ENCODE peak calls at places on chromosomes 6 and 20, in eight cellular contexts. J is mesenchymal stem cell, H is PC-3, B is GM23248, A is IMR-90, V is HCT116, W is SK-N-SH, X is K562. S is an unnamed sample. For H3K4me1 and H3K9me3, the result is how much of the 10 kb centered on the place peaks cover.

GRCh38 chr20:26169506-26169905 is 472.9 kb upstream of the ZNF337 start:
- DNase-seq in J (peak), H (no peak), B (peak), A (peak), V (no peak), W (no peak), X (no peak), S (no peak)

GRCh38 chr6:1611322-1611571 is 1.5 kb downstream of the FOXC1 start:
- DNase-seq in J (no peak), H (peak), B (peak), A (peak), V (no peak), W (peak), X (no peak), S (peak)

GRCh38 chr20:63686492-63687321 is 9.7 kb upstream of the TNFRSF6B start:
- DNase-seq in J (peak), H (peak), B (peak), A (peak), V (peak), W (no peak), X (no peak), S (peak)

GRCh38 chr20:41538810-41539596 is 79.2 kb downstream of the CHD6 start:
- DNase-seq in J (no peak), H (no peak), B (no peak), A (no peak), V (no peak), W (no peak), X (peak), S (no peak)

GRCh38 chr20:3412600-3413392 is 5.3 kb upstream of the DNAAF9 start:
- DNase-seq in J (no peak), H (no peak), B (no peak), A (no peak), V (no peak), W (no peak), X (no peak), S (no peak)

GRCh38 chr6:7486951-7487350 is 54.5 kb upstream of the DSP start:
- DNase-seq in J (no peak), H (no peak), B (no peak), A (no peak), V (no peak), W (no peak), X (no peak), S (no peak)

GRCh38 chr20:35171753-35172433 is at the start of gene PROCR:
- DNase-seq in J (peak), H (peak), B (peak), A (peak), V (peak), W (peak), X (peak), S (peak)

GRCh38 chr6:122804962-122805499 is 16.0 kb downstream of the SMPDL3A start:
- DNase-seq in J (no peak), H (no peak), B (no peak), A (no peak), V (no peak), W (no peak), X (no peak), S (peak)

GRCh38 chr6:132768051-132768517 is 10.4 kb upstream of the VNN2 start:
- DNase-seq in J (peak), H (peak), B (peak), A (no peak), V (peak), W (peak), X (peak), S (no peak)

GRCh38 chr20:48215536-48215935 is 430.3 kb upstream of the SULF2 start:
- DNase-seq in J (no peak), H (peak), B (no peak), A (no peak), V (no peak), W (no peak), X (no peak), S (no peak)

GRCh38 chr6:41813956-41814355 is 26.5 kb downstream of the TOMM6 start:
- DNase-seq in J (no peak), H (no peak), B (no peak), A (no peak), V (no peak), W (no peak), X (no peak), S (no peak)

GRCh38 chr6:132401120-132401940 is at the start of gene MOXD1:
- DNase-seq in J (peak), H (peak), B (peak), A (peak), V (no peak), W (peak), X (peak), S (peak)

GRCh38 chr6:16712931-16713484 is 48.3 kb downstream of the ATXN1 start:
- DNase-seq in J (peak), H (peak), B (peak), A (peak), V (peak), W (no peak), X (peak), S (peak)

GRCh38 chr6:152117156-152118129 is 310.0 kb downstream of the ESR1 start:
- DNase-seq in J (no peak), H (no peak), B (no peak), A (no peak), V (no peak), W (no peak), X (no peak), S (no peak)

GRCh38 chr20:3449319-3449718 is 21.5 kb upstream of the ATRN start:
- DNase-seq in J (no peak), H (no peak), B (no peak), A (no peak), V (no peak), W (no peak), X (no peak), S (no peak)

GRCh38 chr20:64159711-64160110 is 4.5 kb upstream of the MYT1 start:
- DNase-seq in J (no peak), H (no peak), B (no peak), A (no peak), V (no peak), W (no peak), X (no peak), S (no peak)

GRCh38 chr20:48754269-48754668 is 73.5 kb downstream of the PREX1 start:
- DNase-seq in J (no peak), H (no peak), B (no peak), A (no peak), V (no peak), W (no peak), X (no peak), S (no peak)

GRCh38 chr6:154429711-154430110 is 73.1 kb upstream of the IPCEF1 start:
- DNase-seq in J (no peak), H (no peak), B (no peak), A (no peak), V (no peak), W (no peak), X (no peak), S (no peak)

GRCh38 chr6:42304313-42304712 is 86.7 kb upstream of the MRPS10 start:
- DNase-seq in J (peak), H (no peak), B (no peak), A (peak), V (no peak), W (no peak), X (no peak), S (no peak)

GRCh38 chr6:16759181-16759645 is 2.0 kb downstream of the ATXN1 start:
- DNase-seq in J (peak), H (peak), B (peak), A (no peak), V (no peak), W (no peak), X (no peak), S (peak)

GRCh38 chr6:145075425-145075824 is 659.9 kb downstream of the EPM2A start:
- DNase-seq in J (no peak), H (peak), B (no peak), A (no peak), V (no peak), W (no peak), X (no peak), S (no peak)

GRCh38 chr6:143734641-143735063 is 56.9 kb downstream of the PHACTR2 start:
- DNase-seq in J (no peak), H (no peak), B (no peak), A (no peak), V (no peak), W (peak), X (no peak), S (no peak)

GRCh38 chr6:111857674-111858337 is 15.4 kb downstream of the FYN start:
- DNase-seq in J (no peak), H (no peak), B (no peak), A (no peak), V (no peak), W (no peak), X (no peak), S (no peak)

GRCh38 chr6:126153661-126154060 is 167.3 kb downstream of the TRMT11 start:
- DNase-seq in J (peak), H (no peak), B (peak), A (peak), V (no peak), W (no peak), X (no peak), S (peak)

GRCh38 chr6:6969761-6970223 is 138.0 kb upstream of the RREB1 start:
- DNase-seq in J (no peak), H (peak), B (no peak), A (no peak), V (peak), W (no peak), X (peak), S (peak)

GRCh38 chr20:2822073-2822472 is 5.9 kb downstream of the TMEM239 start:
- DNase-seq in J (no peak), H (no peak), B (peak), A (peak), V (no peak), W (no peak), X (peak), S (no peak)

GRCh38 chr20:38091447-38092216 is 58.1 kb downstream of the RPRD1B start:
- DNase-seq in J (peak), H (no peak), B (no peak), A (peak), V (no peak), W (no peak), X (peak), S (peak)

GRCh38 chr20:31663838-31664695 is 26.4 kb downstream of the COX4I2 start:
- DNase-seq in J (no peak), H (peak), B (no peak), A (no peak), V (no peak), W (no peak), X (no peak), S (no peak)

GRCh38 chr6:37029249-37029959 is 23.9 kb downstream of the FGD2 start:
- DNase-seq in J (peak), H (peak), B (peak), A (peak), V (peak), W (peak), X (peak), S (peak)

GRCh38 chr20:49765846-49766541 is 46.6 kb upstream of the SLC9A8 start:
- DNase-seq in J (no peak), H (no peak), B (no peak), A (no peak), V (no peak), W (no peak), X (no peak), S (no peak)

GRCh38 chr6:52377538-52378221 is 15.7 kb downstream of the PAQR8 start:
- DNase-seq in J (no peak), H (no peak), B (no peak), A (no peak), V (no peak), W (no peak), X (no peak), S (no peak)

GRCh38 chr6:37612475-37612874 is 85.2 kb downstream of the MDGA1 start:
- DNase-seq in J (peak), H (peak), B (peak), A (peak), V (no peak), W (no peak), X (no peak), S (peak)

GRCh38 chr6:109318328-109318876 is 63.9 kb downstream of the CD164 start:
- DNase-seq in J (no peak), H (no peak), B (no peak), A (no peak), V (no peak), W (no peak), X (no peak), S (no peak)

GRCh38 chr20:41232971-41233926 is 84.3 kb downstream of the ZHX3 start:
- DNase-seq in J (peak), H (peak), B (peak), A (peak), V (no peak), W (no peak), X (no peak), S (peak)

GRCh38 chr6:465531-466348 is 74.2 kb downstream of the IRF4 start:
- DNase-seq in J (no peak), H (no peak), B (no peak), A (no peak), V (no peak), W (no peak), X (no peak), S (no peak)

GRCh38 chr6:125746731-125747588 is 2.5 kb upstream of the HEY2 start:
- DNase-seq in J (peak), H (peak), B (peak), A (peak), V (no peak), W (no peak), X (peak), S (peak)

GRCh38 chr20:60136640-60137411 is 178.6 kb downstream of the CDH26 start:
- DNase-seq in J (no peak), H (no peak), B (no peak), A (no peak), V (no peak), W (no peak), X (no peak), S (no peak)

GRCh38 chr6:168318579-168319278 is 848 bp downstream of the DACT2 start:
- DNase-seq in J (no peak), H (no peak), B (no peak), A (no peak), V (no peak), W (no peak), X (no peak), S (no peak)

GRCh38 chr6:106114492-106114891 is 28.4 kb downstream of the PRDM1 start:
- DNase-seq in J (no peak), H (no peak), B (no peak), A (no peak), V (no peak), W (no peak), X (no peak), S (no peak)
- H3K4me1 ChIP-seq in J (under half), H (under half), B (under half), A (under half), V (under half), W (under half), X (under half), S (under half)

DNA sequence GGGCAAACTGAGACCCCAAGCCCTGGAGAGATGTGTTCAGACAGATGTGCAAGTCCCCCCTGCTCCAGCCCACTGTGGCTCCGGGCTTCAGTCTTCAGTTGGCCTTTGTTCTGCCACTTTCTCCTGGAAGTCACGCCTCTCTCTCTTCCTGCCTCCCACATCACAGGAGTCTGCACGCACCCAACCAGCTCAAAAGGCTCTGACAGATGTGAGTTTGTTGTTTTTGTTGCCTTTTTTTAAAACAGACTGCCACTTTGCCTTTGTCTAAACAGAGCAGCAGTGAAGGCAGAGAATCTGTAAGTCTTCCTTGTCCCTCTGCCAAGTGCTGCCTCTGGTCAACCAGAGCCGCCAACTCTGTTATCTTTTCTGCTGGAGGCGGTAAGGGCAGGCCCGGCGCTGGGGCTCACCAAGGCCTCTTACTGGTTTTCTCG is 149.7 kb downstream of the TFAP2C start:
- DNase-seq in J (peak), H (no peak), B (no peak), A (peak), V (no peak), W (peak), X (no peak), S (peak)
- H3K4me2 ChIP-seq in J (no peak), H (no peak), B (no peak), A (no peak), V (no peak), W (no peak), X (no peak), S (no peak)

GRCh38 chr20:20363449-20364015 is 4.4 kb upstream of the INSM1 start:
- DNase-seq in J (no peak), H (no peak), B (no peak), A (no peak), V (no peak), W (no peak), X (no peak), S (no peak)

GRCh38 chr20:20366551-20366895 is 1.4 kb upstream of the INSM1 start:
- DNase-seq in J (no peak), H (no peak), B (no peak), A (no peak), V (no peak), W (peak), X (no peak), S (no peak)

GRCh38 chr20:20365593-20365992 is 2.3 kb upstream of the INSM1 start:
- DNase-seq in J (no peak), H (no peak), B (no peak), A (no peak), V (no peak), W (no peak), X (peak), S (no peak)

GRCh38 chr20:20364016-20364746 is 3.7 kb upstream of the INSM1 start:
- DNase-seq in J (no peak), H (no peak), B (no peak), A (no peak), V (no peak), W (peak), X (no peak), S (no peak)

GRCh38 chr20:20364747-20365558 is 3.0 kb upstream of the INSM1 start:
- DNase-seq in J (no peak), H (no peak), B (no peak), A (no peak), V (no peak), W (no peak), X (no peak), S (no peak)
- H3K9me3 ChIP-seq in J (under half), H (under half), B (under half), A (under half), V (under half), W (under half), X (under half), S (under half)

GRCh38 chr20:17662333-17663039 is 19.6 kb downstream of the RRBP1 start:
- DNase-seq in J (peak), H (no peak), B (peak), A (peak), V (no peak), W (no peak), X (no peak), S (peak)

GRCh38 chr20:17661121-17661744 is 20.8 kb downstream of the RRBP1 start:
- DNase-seq in J (no peak), H (no peak), B (peak), A (no peak), V (no peak), W (no peak), X (no peak), S (no peak)

GRCh38 chr20:17664025-17664638 is 17.9 kb downstream of the RRBP1 start:
- DNase-seq in J (no peak), H (no peak), B (no peak), A (no peak), V (no peak), W (no peak), X (no peak), S (no peak)

GRCh38 chr20:17663486-17663885 is 18.6 kb downstream of the RRBP1 start:
- DNase-seq in J (no peak), H (no peak), B (peak), A (peak), V (no peak), W (no peak), X (no peak), S (peak)

DNA sequence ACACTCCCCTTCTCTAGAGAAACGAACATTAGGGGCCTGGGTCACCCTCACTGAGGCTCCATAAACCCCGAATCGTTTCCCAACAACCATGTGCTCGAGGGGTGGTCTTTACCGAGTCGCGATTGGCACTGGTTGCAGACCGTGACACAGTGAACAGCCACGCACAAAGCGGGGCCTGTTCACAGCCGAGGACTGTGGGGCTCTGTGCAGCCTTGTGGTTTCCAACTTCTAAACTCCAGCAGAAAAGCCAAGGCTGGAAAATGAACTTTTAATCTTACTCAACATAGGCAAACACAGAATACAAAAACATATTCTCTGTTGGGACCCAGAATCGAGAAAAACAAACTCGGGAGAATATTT is 19.0 kb downstream of the RRBP1 start:
- DNase-seq in J (no peak), H (no peak), B (no peak), A (no peak), V (no peak), W (no peak), X (no peak), S (no peak)
- H3K4me1 ChIP-seq in J (under half), H (under half), B (half or more), A (under half), V (under half), W (under half), X (under half), S (under half)

S was measured in fibroblast of lung.